ENCODE peak calls at places on chromosome 11, in four cellular contexts. One of them, this sample, is unnamed. For H3K27me3, the result is how much of the 10 kb centered on the place peaks cover.

GRCh38 chr11:72326151-72326842 is 82.3 kb upstream of the PHOX2A start:
- DNase-seq in CD8-positive, alpha-beta T cell: no peak
- DNase-seq in fibroblast of lung: peak
- DNase-seq in Peyer's patch: no peak
- DNase-seq in this sample: no peak

GRCh38 chr11:130403301-130403804 is 25.1 kb downstream of the ADAMTS8 start:
- DNase-seq in CD8-positive, alpha-beta T cell: no peak
- DNase-seq in fibroblast of lung: peak
- DNase-seq in Peyer's patch: no peak
- DNase-seq in this sample: no peak

GRCh38 chr11:34978236-34979191 is 62.1 kb downstream of the PDHX start:
- DNase-seq in CD8-positive, alpha-beta T cell: no peak
- DNase-seq in fibroblast of lung: peak
- DNase-seq in Peyer's patch: no peak
- DNase-seq in this sample: no peak

GRCh38 chr11:105903113-105903512 is 118.9 kb downstream of the MSANTD4 start:
- DNase-seq in CD8-positive, alpha-beta T cell: no peak
- DNase-seq in fibroblast of lung: peak
- DNase-seq in Peyer's patch: no peak
- DNase-seq in this sample: no peak

GRCh38 chr11:120536091-120536796 is 24.7 kb downstream of the GRIK4 start:
- DNase-seq in CD8-positive, alpha-beta T cell: no peak
- DNase-seq in fibroblast of lung: no peak
- DNase-seq in Peyer's patch: no peak
- DNase-seq in this sample: no peak

GRCh38 chr11:70650075-70650909 is 252.0 kb downstream of the CTTN start:
- DNase-seq in CD8-positive, alpha-beta T cell: peak
- DNase-seq in fibroblast of lung: peak
- DNase-seq in Peyer's patch: peak
- DNase-seq in this sample: no peak

GRCh38 chr11:46845440-46845739 is 690 bp downstream of the CKAP5 start:
- DNase-seq in CD8-positive, alpha-beta T cell: no peak
- DNase-seq in fibroblast of lung: no peak
- DNase-seq in Peyer's patch: no peak
- DNase-seq in this sample: no peak

GRCh38 chr11:92886243-92886905 is 83.1 kb upstream of the MTNR1B start:
- DNase-seq in CD8-positive, alpha-beta T cell: no peak
- DNase-seq in fibroblast of lung: peak
- DNase-seq in Peyer's patch: no peak
- DNase-seq in this sample: no peak

GRCh38 chr11:12441081-12441801 is 63.9 kb downstream of the PARVA start:
- DNase-seq in CD8-positive, alpha-beta T cell: no peak
- DNase-seq in fibroblast of lung: peak
- DNase-seq in Peyer's patch: no peak
- DNase-seq in this sample: no peak

GRCh38 chr11:1181420-1181819 is 23.7 kb downstream of the MUC5AC start:
- DNase-seq in CD8-positive, alpha-beta T cell: no peak
- DNase-seq in fibroblast of lung: no peak
- DNase-seq in Peyer's patch: no peak
- DNase-seq in this sample: no peak

GRCh38 chr11:1180947-1181391 is 23.2 kb downstream of the MUC5AC start:
- DNase-seq in CD8-positive, alpha-beta T cell: no peak
- DNase-seq in fibroblast of lung: no peak
- DNase-seq in Peyer's patch: no peak
- DNase-seq in this sample: no peak

GRCh38 chr11:1178906-1179305 is 21.2 kb downstream of the MUC5AC start:
- DNase-seq in CD8-positive, alpha-beta T cell: no peak
- DNase-seq in fibroblast of lung: no peak
- DNase-seq in Peyer's patch: no peak
- DNase-seq in this sample: no peak

GRCh38 chr11:1179641-1180040 is 21.9 kb downstream of the MUC5AC start:
- DNase-seq in CD8-positive, alpha-beta T cell: no peak
- DNase-seq in fibroblast of lung: no peak
- DNase-seq in Peyer's patch: no peak
- DNase-seq in this sample: no peak

DNA sequence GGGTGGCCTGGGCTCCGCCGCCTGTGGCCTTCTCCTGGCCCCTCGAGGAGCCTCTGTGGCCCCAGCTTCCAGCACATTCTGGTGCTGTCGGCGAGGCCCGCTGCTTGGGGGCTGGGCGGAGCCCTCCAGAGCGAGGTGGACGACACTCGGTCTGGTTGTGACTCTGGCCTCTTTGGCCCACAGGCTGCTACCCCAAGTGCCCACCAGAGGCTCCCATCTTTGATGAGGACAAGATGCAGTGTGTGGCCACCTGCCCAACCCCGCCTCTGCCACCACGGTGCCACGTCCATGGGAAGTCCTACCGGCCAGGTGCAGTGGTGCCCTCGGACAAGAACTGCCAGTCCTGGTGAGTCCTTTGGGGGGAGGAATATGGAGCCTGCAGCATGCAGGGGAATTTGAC is 22.4 kb downstream of the MUC5AC start:
- DNase-seq in CD8-positive, alpha-beta T cell: no peak
- DNase-seq in fibroblast of lung: no peak
- DNase-seq in Peyer's patch: no peak
- DNase-seq in this sample: no peak
- H3K27me3 ChIP-seq in CD8-positive, alpha-beta T cell: under half
- H3K27me3 ChIP-seq in fibroblast of lung: under half
- H3K27me3 ChIP-seq in Peyer's patch: under half
- H3K27me3 ChIP-seq in this sample: under half

GRCh38 chr11:26996056-26996455 is 2.1 kb downstream of the FIBIN start:
- DNase-seq in CD8-positive, alpha-beta T cell: no peak
- DNase-seq in fibroblast of lung: no peak
- DNase-seq in Peyer's patch: no peak
- DNase-seq in this sample: no peak

GRCh38 chr11:26992031-26992541 is 1.8 kb upstream of the FIBIN start:
- DNase-seq in CD8-positive, alpha-beta T cell: no peak
- DNase-seq in fibroblast of lung: peak
- DNase-seq in Peyer's patch: no peak
- DNase-seq in this sample: no peak

GRCh38 chr11:26993965-26994446 is at the start of gene FIBIN:
- DNase-seq in CD8-positive, alpha-beta T cell: no peak
- DNase-seq in fibroblast of lung: peak
- DNase-seq in Peyer's patch: no peak
- DNase-seq in this sample: no peak

DNA sequence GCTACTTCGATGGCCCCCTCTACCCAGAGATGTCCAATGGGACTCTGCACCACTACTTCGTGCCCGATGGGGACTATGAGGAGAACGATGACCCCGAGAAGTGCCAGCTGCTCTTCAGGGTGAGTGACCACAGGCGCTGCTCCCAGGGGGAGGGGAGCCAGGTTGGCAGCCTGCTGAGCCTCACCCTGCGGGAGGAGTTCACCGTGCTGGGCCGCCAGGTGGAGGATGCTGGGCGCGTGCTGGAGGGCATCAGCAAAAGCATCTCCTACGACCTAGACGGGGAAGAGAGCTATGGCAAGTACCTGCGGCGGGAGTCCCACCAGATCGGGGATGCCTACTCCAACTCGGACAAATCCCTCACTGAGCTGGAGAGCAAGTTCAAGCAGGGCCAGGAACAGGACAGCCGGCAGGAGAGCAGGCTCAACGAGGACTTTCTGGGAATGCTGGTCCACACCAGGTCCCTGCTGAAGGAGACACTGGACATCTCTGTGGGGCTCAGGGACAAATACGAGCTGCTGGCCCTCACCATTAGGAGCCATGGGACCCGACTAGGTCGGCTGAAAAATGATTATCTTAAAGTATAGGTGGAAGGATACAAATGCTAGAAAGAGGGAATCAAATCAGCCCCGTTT is 783 bp downstream of the FIBIN start:
- DNase-seq in CD8-positive, alpha-beta T cell: no peak
- DNase-seq in fibroblast of lung: no peak
- DNase-seq in Peyer's patch: no peak
- DNase-seq in this sample: peak
- H3K4me3 ChIP-seq in CD8-positive, alpha-beta T cell: no peak
- H3K4me3 ChIP-seq in fibroblast of lung: peak
- H3K4me3 ChIP-seq in Peyer's patch: peak
- H3K4me3 ChIP-seq in this sample: peak

DNA sequence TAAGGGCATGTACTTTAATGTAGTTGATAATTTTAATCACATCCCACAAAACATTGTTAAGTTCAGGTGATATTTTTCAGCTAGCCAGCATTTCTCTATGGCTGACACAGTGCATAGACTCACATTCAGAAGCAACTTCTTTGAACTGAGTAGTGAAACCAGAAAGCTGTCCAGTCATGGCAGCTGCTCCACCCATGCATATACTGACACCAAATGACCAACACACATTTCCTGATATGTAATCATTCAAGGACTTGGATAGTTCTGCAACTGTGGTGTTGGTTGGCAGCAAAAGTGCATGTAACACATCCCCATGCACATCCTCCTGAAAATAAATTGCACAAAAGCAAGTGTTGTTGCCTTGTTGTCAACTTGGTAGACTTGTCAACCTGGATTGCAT is 39.7 kb downstream of the CALCA start:
- DNase-seq in CD8-positive, alpha-beta T cell: no peak
- DNase-seq in fibroblast of lung: no peak
- DNase-seq in Peyer's patch: no peak
- DNase-seq in this sample: no peak
- H3K27me3 ChIP-seq in CD8-positive, alpha-beta T cell: under half
- H3K27me3 ChIP-seq in fibroblast of lung: under half
- H3K27me3 ChIP-seq in Peyer's patch: under half
- H3K27me3 ChIP-seq in this sample: under half

GRCh38 chr11:17735823-17736772 is 1.5 kb downstream of the KCNC1 start:
- DNase-seq in CD8-positive, alpha-beta T cell: no peak
- DNase-seq in fibroblast of lung: no peak
- DNase-seq in Peyer's patch: peak
- DNase-seq in this sample: no peak
- H3K4me3 ChIP-seq in CD8-positive, alpha-beta T cell: no peak
- H3K4me3 ChIP-seq in fibroblast of lung: no peak
- H3K4me3 ChIP-seq in Peyer's patch: no peak
- H3K4me3 ChIP-seq in this sample: no peak

DNA sequence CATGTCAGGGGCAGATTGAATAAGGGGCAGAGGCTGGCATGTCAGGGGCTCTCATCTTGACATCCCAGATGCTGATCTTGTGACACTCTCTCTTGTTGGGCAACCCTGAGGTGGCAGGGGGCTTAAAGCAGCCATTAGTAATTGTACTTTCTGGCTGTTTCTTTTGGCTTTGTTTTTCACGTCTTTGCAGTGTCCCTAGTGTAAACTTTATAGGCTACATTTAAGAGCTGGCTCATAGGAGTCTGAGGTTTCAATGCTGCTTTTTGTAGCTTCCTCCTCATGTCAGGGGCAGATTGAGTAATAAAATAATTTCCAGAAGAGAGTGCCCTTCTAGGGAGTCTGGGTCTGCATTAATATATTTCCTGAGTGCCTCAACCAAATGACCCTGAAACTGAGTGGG is 86.1 kb downstream of the RAB38 start:
- DNase-seq in CD8-positive, alpha-beta T cell: no peak
- DNase-seq in fibroblast of lung: no peak
- DNase-seq in Peyer's patch: no peak
- DNase-seq in this sample: no peak
- H3K27me3 ChIP-seq in CD8-positive, alpha-beta T cell: under half
- H3K27me3 ChIP-seq in fibroblast of lung: under half
- H3K27me3 ChIP-seq in Peyer's patch: under half
- H3K27me3 ChIP-seq in this sample: under half

GRCh38 chr11:3159296-3160190 is 5.6 kb downstream of the OSBPL5 start:
- DNase-seq in CD8-positive, alpha-beta T cell: no peak
- DNase-seq in fibroblast of lung: no peak
- DNase-seq in Peyer's patch: peak
- DNase-seq in this sample: no peak

GRCh38 chr11:3161720-3162409 is 3.2 kb downstream of the OSBPL5 start:
- DNase-seq in CD8-positive, alpha-beta T cell: no peak
- DNase-seq in fibroblast of lung: no peak
- DNase-seq in Peyer's patch: no peak
- DNase-seq in this sample: peak

GRCh38 chr11:3158821-3159220 is 6.3 kb downstream of the OSBPL5 start:
- DNase-seq in CD8-positive, alpha-beta T cell: no peak
- DNase-seq in fibroblast of lung: no peak
- DNase-seq in Peyer's patch: no peak
- DNase-seq in this sample: no peak

GRCh38 chr11:3161309-3161708 is 3.8 kb downstream of the OSBPL5 start:
- DNase-seq in CD8-positive, alpha-beta T cell: no peak
- DNase-seq in fibroblast of lung: no peak
- DNase-seq in Peyer's patch: no peak
- DNase-seq in this sample: no peak

GRCh38 chr11:3160252-3161031 is 4.7 kb downstream of the OSBPL5 start:
- DNase-seq in CD8-positive, alpha-beta T cell: no peak
- DNase-seq in fibroblast of lung: peak
- DNase-seq in Peyer's patch: peak
- DNase-seq in this sample: no peak
- H3K4me3 ChIP-seq in CD8-positive, alpha-beta T cell: no peak
- H3K4me3 ChIP-seq in fibroblast of lung: peak
- H3K4me3 ChIP-seq in Peyer's patch: peak
- H3K4me3 ChIP-seq in this sample: peak

This sample was measured in RWPE2.